ENCODE peak calls at places on chromosomes 6 and 20, in five cellular contexts. M is K562, Y is HEK293T, C is GM12878, L is HepG2. F is an unnamed sample.

GRCh38 chr20:12936020-12936419 is 72.8 kb upstream of the SPTLC3 start:
- DNase-seq in M (no peak), Y (no peak), C (no peak), L (no peak), F (no peak)

GRCh38 chr6:35518566-35519312 is 6.0 kb upstream of the TULP1 start:
- DNase-seq in M (no peak), Y (no peak), C (no peak), L (no peak), F (no peak)

GRCh38 chr6:38404900-38405556 is 234.7 kb downstream of the BTBD9 start:
- DNase-seq in M (no peak), Y (no peak), C (no peak), L (peak; percentile 83), F (no peak)

GRCh38 chr20:301886-302848 is 4.8 kb downstream of the ZCCHC3 start:
- DNase-seq in M (no peak), Y (no peak), C (no peak), L (no peak), F (no peak)

GRCh38 chr6:37042139-37042538 is 36.7 kb downstream of the FGD2 start:
- DNase-seq in M (no peak), Y (no peak), C (no peak), L (no peak), F (no peak)

GRCh38 chr6:145736854-145737181 is 1.5 kb upstream of the EPM2A start:
- DNase-seq in M (no peak), Y (no peak), C (no peak), L (no peak), F (no peak)

GRCh38 chr6:40733770-40734396 is 146.7 kb upstream of the LRFN2 start:
- DNase-seq in M (no peak), Y (no peak), C (no peak), L (no peak), F (no peak)

GRCh38 chr6:142885182-142885867 is 59.7 kb downstream of the HIVEP2 start:
- DNase-seq in M (no peak), Y (peak; percentile 58), C (peak; percentile 89), L (peak; percentile 84), F (no peak)

GRCh38 chr6:111068116-111068897 is 19.0 kb upstream of the SLC16A10 start:
- DNase-seq in M (no peak), Y (no peak), C (no peak), L (no peak), F (no peak)

GRCh38 chr6:90364846-90365401 is 68.3 kb upstream of the BACH2 start:
- DNase-seq in M (no peak), Y (no peak), C (no peak), L (no peak), F (no peak)

GRCh38 chr6:137224890-137225198 is 5.7 kb upstream of the IFNGR1 start:
- DNase-seq in M (no peak), Y (no peak), C (peak; percentile 70), L (no peak), F (no peak)

GRCh38 chr6:164130151-164130550 is 715.6 kb downstream of the QKI start:
- DNase-seq in M (no peak), Y (no peak), C (no peak), L (no peak), F (peak; percentile 52)

GRCh38 chr20:48198951-48199431 is 413.7 kb upstream of the SULF2 start:
- DNase-seq in M (no peak), Y (no peak), C (no peak), L (no peak), F (no peak)

GRCh38 chr6:151502499-151502898 is 8.7 kb downstream of the CCDC170 start:
- DNase-seq in M (no peak), Y (no peak), C (no peak), L (no peak), F (no peak)

GRCh38 chr20:23923891-23924435 is 44.4 kb upstream of the CST5 start:
- DNase-seq in M (no peak), Y (no peak), C (no peak), L (no peak), F (no peak)

GRCh38 chr6:41677430-41678045 is 39.3 kb downstream of the MDFI start:
- DNase-seq in M (no peak), Y (no peak), C (no peak), L (no peak), F (no peak)

GRCh38 chr6:9927271-9927670 is 487.6 kb downstream of the TFAP2A start:
- DNase-seq in M (no peak), Y (no peak), C (no peak), L (no peak), F (no peak)

GRCh38 chr20:528923-529594 is 14.5 kb downstream of the CSNK2A1 start:
- DNase-seq in M (no peak), Y (no peak), C (no peak), L (no peak), F (no peak)

GRCh38 chr6:45665859-45666258 is 288.1 kb upstream of the SUPT3H start:
- DNase-seq in M (no peak), Y (no peak), C (no peak), L (no peak), F (no peak)

GRCh38 chr6:45666844-45667243 is 289.1 kb upstream of the SUPT3H start:
- DNase-seq in M (no peak), Y (no peak), C (no peak), L (no peak), F (no peak)

GRCh38 chr6:45667265-45667664 is 289.5 kb upstream of the SUPT3H start:
- DNase-seq in M (no peak), Y (no peak), C (no peak), L (no peak), F (no peak)

GRCh38 chr6:45661667-45662066 is 283.9 kb upstream of the SUPT3H start:
- DNase-seq in M (no peak), Y (no peak), C (no peak), L (no peak), F (no peak)

GRCh38 chr6:45663181-45664180 is 285.7 kb upstream of the SUPT3H start:
- DNase-seq in M (no peak), Y (no peak), C (no peak), L (no peak), F (no peak)
- TF ChIP-seq FOXM1 in M (no peak), Y (no peak), C (no peak), L (no peak), F (no peak)

GRCh38 chr6:139568956-139569538 is 194.6 kb upstream of the CITED2 start:
- DNase-seq in M (no peak), Y (no peak), C (no peak), L (no peak), F (peak; percentile 8)

GRCh38 chr6:139569561-139569960 is 195.1 kb upstream of the CITED2 start:
- DNase-seq in M (no peak), Y (no peak), C (no peak), L (no peak), F (no peak)

GRCh38 chr6:139568157-139568955 is 193.9 kb upstream of the CITED2 start:
- DNase-seq in M (no peak), Y (no peak), C (no peak), L (no peak), F (no peak)

GRCh38 chr6:139570166-139570565 is 195.7 kb upstream of the CITED2 start:
- DNase-seq in M (no peak), Y (no peak), C (no peak), L (no peak), F (no peak)

DNA sequence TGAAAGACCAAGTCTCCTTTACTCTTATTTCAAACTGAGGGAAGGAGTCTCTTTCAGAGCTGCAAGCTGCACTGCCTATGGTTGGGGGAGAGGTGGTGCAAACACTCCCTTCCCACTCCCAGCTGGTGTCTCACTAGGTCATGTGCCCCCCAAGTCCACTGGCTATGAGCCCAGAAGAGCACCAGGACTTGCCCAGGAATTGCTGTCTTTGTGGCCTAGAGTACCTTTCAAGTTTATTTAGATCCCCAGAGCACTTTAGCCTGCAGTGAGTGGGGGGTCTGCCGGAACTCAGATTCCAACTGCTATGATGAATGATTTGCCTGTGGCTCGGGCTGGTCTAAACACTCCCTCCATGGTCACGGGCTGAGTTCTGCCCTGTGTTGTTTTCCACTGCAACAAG is 192.6 kb upstream of the CITED2 start:
- DNase-seq in M (no peak), Y (no peak), C (no peak), L (no peak), F (no peak)
- TF ChIP-seq FOXM1 in M (no peak), Y (no peak), C (no peak), L (no peak), F (no peak)

GRCh38 chr6:123768939-123769338 is 34.7 kb upstream of the NKAIN2 start:
- DNase-seq in M (no peak), Y (no peak), C (no peak), L (no peak), F (no peak)

GRCh38 chr6:123771126-123771525 is 32.5 kb upstream of the NKAIN2 start:
- DNase-seq in M (no peak), Y (no peak), C (no peak), L (no peak), F (no peak)

GRCh38 chr6:123769431-123769830 is 34.2 kb upstream of the NKAIN2 start:
- DNase-seq in M (no peak), Y (no peak), C (no peak), L (no peak), F (no peak)

GRCh38 chr6:123764717-123765116 is 38.9 kb upstream of the NKAIN2 start:
- DNase-seq in M (no peak), Y (no peak), C (no peak), L (no peak), F (no peak)

DNA sequence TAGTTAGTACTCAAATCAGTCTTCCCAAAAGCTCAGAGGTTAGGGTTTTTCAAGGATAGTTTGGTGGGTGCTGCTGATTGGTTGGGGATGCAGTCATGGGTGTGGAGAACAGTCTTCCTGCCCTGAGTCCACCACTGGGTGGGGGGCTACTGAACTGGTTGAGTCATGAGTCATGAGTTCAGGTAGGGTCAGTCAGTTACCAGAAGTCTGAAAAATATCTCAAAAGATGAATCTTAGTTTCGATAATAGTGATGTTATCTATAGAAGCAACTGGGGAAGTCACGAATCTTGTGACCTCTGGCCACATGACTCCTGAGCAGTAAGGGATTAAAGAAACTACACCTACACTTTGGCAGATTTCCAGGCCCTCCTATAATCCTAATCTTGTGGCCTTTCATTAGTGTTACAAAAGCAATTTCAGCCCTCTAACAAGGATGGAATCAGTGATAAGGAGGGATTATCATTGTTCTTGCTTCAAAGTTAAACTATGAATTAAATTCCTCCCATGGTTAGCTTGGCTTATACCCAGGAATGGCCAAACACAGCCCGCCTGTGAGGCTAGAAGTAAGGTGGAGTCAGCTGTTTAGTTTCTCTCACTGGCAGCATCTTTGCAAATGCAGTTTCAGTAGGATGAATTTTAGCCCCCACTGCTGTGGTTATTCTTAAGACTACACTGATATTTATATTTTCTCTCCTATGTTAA is 33.3 kb upstream of the NKAIN2 start:
- DNase-seq in M (no peak), Y (no peak), C (peak; percentile 19), L (no peak), F (no peak)
- TF ChIP-seq FOXM1 in M (no peak), Y (no peak), C (peak; percentile 36), L (no peak), F (no peak)

DNA sequence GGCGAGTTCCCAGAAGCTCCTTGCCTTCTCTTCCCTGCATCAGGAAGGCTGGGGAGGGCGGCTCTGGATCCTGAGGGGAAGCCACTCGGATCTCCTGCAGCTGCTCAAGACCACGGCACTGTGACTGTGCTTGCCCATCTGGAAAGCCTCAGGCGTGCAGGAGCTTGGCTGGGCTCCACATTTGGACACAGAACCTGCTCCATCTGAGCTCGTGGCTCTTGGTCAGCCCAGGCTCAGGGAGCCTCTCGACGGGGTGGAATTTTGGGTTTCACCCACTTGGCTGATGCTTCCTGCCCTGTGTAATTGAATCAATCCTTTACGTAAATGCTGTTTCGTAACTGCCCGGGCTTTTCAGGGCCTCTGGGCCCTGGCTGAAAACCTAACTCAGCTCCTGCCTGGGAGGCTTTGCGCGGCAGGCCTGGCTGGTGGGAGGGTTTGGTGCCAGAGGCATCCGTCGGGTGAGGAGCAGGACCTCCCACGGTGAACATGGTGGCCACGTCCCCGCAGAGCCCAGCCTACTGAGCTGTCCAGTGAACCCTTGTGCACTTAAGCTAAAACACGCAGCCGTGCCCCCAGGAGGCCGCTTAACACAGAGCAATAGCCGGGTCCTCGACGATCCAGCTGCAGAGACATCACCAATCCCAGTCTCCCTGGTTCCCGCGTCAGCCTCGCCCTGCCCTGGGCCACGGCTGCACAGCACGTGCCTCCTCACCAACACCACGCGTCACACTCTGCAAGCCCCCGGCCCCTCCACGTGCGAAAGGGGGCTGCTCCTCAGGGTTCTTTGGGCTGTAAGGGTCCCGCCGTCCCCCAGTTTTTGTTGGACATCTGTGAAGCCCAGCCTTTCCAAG is 241.0 kb downstream of the DLL1 start:
- DNase-seq in M (no peak), Y (no peak), C (no peak), L (no peak), F (peak; percentile 56)
- TF ChIP-seq FOXM1 in M (no peak), Y (no peak), C (no peak), L (no peak), F (no peak)